ENCODE peak calls at places on chromosomes 7 and 10, in ten cellular contexts. One of them, this sample, is unnamed. For H3K9me3, the result is how much of the 10 kb centered on the place peaks cover.

GRCh38 chr7:1450987-1451386 is 8.3 kb downstream of the MICALL2 start:
- DNase-seq in prostate gland: no peak
- DNase-seq in effector memory CD4-positive, alpha-beta T cell: no peak
- DNase-seq in ovary: no peak
- DNase-seq in upper lobe of left lung: peak
- DNase-seq in AG04450: no peak
- DNase-seq in heart right ventricle: no peak
- DNase-seq in transverse colon: no peak
- DNase-seq in CD4-positive, CD25-positive, alpha-beta regulatory T cell: no peak
- DNase-seq in CD8-positive, alpha-beta memory T cell: no peak
- DNase-seq in this sample: no peak

GRCh38 chr10:59135275-59135674 is 41.2 kb upstream of the PHYHIPL start:
- DNase-seq in heart right ventricle: no peak
- DNase-seq in CD8-positive, alpha-beta memory T cell: no peak
- DNase-seq in CD4-positive, CD25-positive, alpha-beta regulatory T cell: no peak
- DNase-seq in ovary: no peak
- DNase-seq in effector memory CD4-positive, alpha-beta T cell: no peak
- DNase-seq in transverse colon: no peak
- DNase-seq in upper lobe of left lung: no peak
- DNase-seq in AG04450: no peak
- DNase-seq in prostate gland: no peak
- DNase-seq in this sample: no peak

GRCh38 chr7:69389220-69389619 is 209.1 kb upstream of the AUTS2 start:
- DNase-seq in effector memory CD4-positive, alpha-beta T cell: no peak
- DNase-seq in CD8-positive, alpha-beta memory T cell: no peak
- DNase-seq in prostate gland: no peak
- DNase-seq in AG04450: no peak
- DNase-seq in transverse colon: no peak
- DNase-seq in ovary: no peak
- DNase-seq in upper lobe of left lung: no peak
- DNase-seq in CD4-positive, CD25-positive, alpha-beta regulatory T cell: no peak
- DNase-seq in heart right ventricle: no peak
- DNase-seq in this sample: no peak

GRCh38 chr10:66440562-66440961 is 485.3 kb upstream of the LRRTM3 start:
- DNase-seq in heart right ventricle: no peak
- DNase-seq in prostate gland: no peak
- DNase-seq in upper lobe of left lung: no peak
- DNase-seq in transverse colon: no peak
- DNase-seq in ovary: no peak
- DNase-seq in effector memory CD4-positive, alpha-beta T cell: no peak
- DNase-seq in AG04450: no peak
- DNase-seq in CD4-positive, CD25-positive, alpha-beta regulatory T cell: no peak
- DNase-seq in CD8-positive, alpha-beta memory T cell: no peak
- DNase-seq in this sample: no peak

GRCh38 chr10:102268333-102268999 is 23.1 kb downstream of the GBF1 start:
- DNase-seq in prostate gland: no peak
- DNase-seq in upper lobe of left lung: no peak
- DNase-seq in AG04450: no peak
- DNase-seq in CD8-positive, alpha-beta memory T cell: no peak
- DNase-seq in heart right ventricle: no peak
- DNase-seq in effector memory CD4-positive, alpha-beta T cell: no peak
- DNase-seq in transverse colon: no peak
- DNase-seq in ovary: no peak
- DNase-seq in CD4-positive, CD25-positive, alpha-beta regulatory T cell: no peak
- DNase-seq in this sample: no peak

GRCh38 chr7:7122033-7122478 is 60.3 kb upstream of the C1GALT1 start:
- DNase-seq in prostate gland: no peak
- DNase-seq in upper lobe of left lung: no peak
- DNase-seq in AG04450: no peak
- DNase-seq in transverse colon: no peak
- DNase-seq in effector memory CD4-positive, alpha-beta T cell: no peak
- DNase-seq in ovary: no peak
- DNase-seq in heart right ventricle: no peak
- DNase-seq in CD4-positive, CD25-positive, alpha-beta regulatory T cell: no peak
- DNase-seq in CD8-positive, alpha-beta memory T cell: no peak
- DNase-seq in this sample: no peak

GRCh38 chr7:128837521-128837921 is 7.3 kb downstream of the FLNC start:
- DNase-seq in heart right ventricle: peak
- DNase-seq in effector memory CD4-positive, alpha-beta T cell: no peak
- DNase-seq in AG04450: no peak
- DNase-seq in transverse colon: no peak
- DNase-seq in upper lobe of left lung: peak
- DNase-seq in prostate gland: no peak
- DNase-seq in CD8-positive, alpha-beta memory T cell: no peak
- DNase-seq in ovary: peak
- DNase-seq in CD4-positive, CD25-positive, alpha-beta regulatory T cell: no peak
- DNase-seq in this sample: no peak

GRCh38 chr7:33186187-33186586 is 56.8 kb downstream of the BBS9 start:
- DNase-seq in heart right ventricle: no peak
- DNase-seq in CD4-positive, CD25-positive, alpha-beta regulatory T cell: no peak
- DNase-seq in prostate gland: no peak
- DNase-seq in AG04450: no peak
- DNase-seq in effector memory CD4-positive, alpha-beta T cell: no peak
- DNase-seq in ovary: no peak
- DNase-seq in transverse colon: no peak
- DNase-seq in upper lobe of left lung: no peak
- DNase-seq in CD8-positive, alpha-beta memory T cell: no peak
- DNase-seq in this sample: peak

GRCh38 chr7:80622531-80622930 is 15.9 kb upstream of the CD36 start:
- DNase-seq in effector memory CD4-positive, alpha-beta T cell: no peak
- DNase-seq in CD4-positive, CD25-positive, alpha-beta regulatory T cell: no peak
- DNase-seq in heart right ventricle: no peak
- DNase-seq in ovary: no peak
- DNase-seq in upper lobe of left lung: no peak
- DNase-seq in transverse colon: no peak
- DNase-seq in prostate gland: no peak
- DNase-seq in CD8-positive, alpha-beta memory T cell: no peak
- DNase-seq in AG04450: peak
- DNase-seq in this sample: no peak

GRCh38 chr7:49244543-49244942 is 320.2 kb downstream of the CDC14C start:
- DNase-seq in upper lobe of left lung: no peak
- DNase-seq in CD8-positive, alpha-beta memory T cell: no peak
- DNase-seq in heart right ventricle: no peak
- DNase-seq in effector memory CD4-positive, alpha-beta T cell: no peak
- DNase-seq in CD4-positive, CD25-positive, alpha-beta regulatory T cell: no peak
- DNase-seq in AG04450: no peak
- DNase-seq in transverse colon: no peak
- DNase-seq in ovary: no peak
- DNase-seq in prostate gland: no peak
- DNase-seq in this sample: no peak
- H3K4me3 ChIP-seq in upper lobe of left lung: no peak
- H3K4me3 ChIP-seq in CD8-positive, alpha-beta memory T cell: no peak
- H3K4me3 ChIP-seq in heart right ventricle: no peak
- H3K4me3 ChIP-seq in effector memory CD4-positive, alpha-beta T cell: no peak
- H3K4me3 ChIP-seq in CD4-positive, CD25-positive, alpha-beta regulatory T cell: no peak
- H3K4me3 ChIP-seq in AG04450: no peak
- H3K4me3 ChIP-seq in transverse colon: no peak
- H3K4me3 ChIP-seq in ovary: no peak
- H3K4me3 ChIP-seq in prostate gland: no peak
- H3K4me3 ChIP-seq in this sample: no peak

GRCh38 chr10:63083904-63084689 is 49.0 kb upstream of the NRBF2 start:
- DNase-seq in heart right ventricle: peak
- DNase-seq in upper lobe of left lung: no peak
- DNase-seq in CD4-positive, CD25-positive, alpha-beta regulatory T cell: peak
- DNase-seq in CD8-positive, alpha-beta memory T cell: peak
- DNase-seq in transverse colon: peak
- DNase-seq in AG04450: peak
- DNase-seq in prostate gland: peak
- DNase-seq in ovary: peak
- DNase-seq in effector memory CD4-positive, alpha-beta T cell: no peak
- DNase-seq in this sample: peak
- H3K27ac ChIP-seq in heart right ventricle: no peak
- H3K27ac ChIP-seq in upper lobe of left lung: no peak
- H3K27ac ChIP-seq in CD4-positive, CD25-positive, alpha-beta regulatory T cell: no peak
- H3K27ac ChIP-seq in CD8-positive, alpha-beta memory T cell: no peak
- H3K27ac ChIP-seq in transverse colon: no peak
- H3K27ac ChIP-seq in AG04450: no peak
- H3K27ac ChIP-seq in prostate gland: no peak
- H3K27ac ChIP-seq in ovary: no peak
- H3K27ac ChIP-seq in effector memory CD4-positive, alpha-beta T cell: no peak
- H3K27ac ChIP-seq in this sample: no peak

GRCh38 chr10:2244476-2244875 is 507.2 kb upstream of the ADARB2 start:
- DNase-seq in heart right ventricle: no peak
- DNase-seq in transverse colon: no peak
- DNase-seq in prostate gland: no peak
- DNase-seq in effector memory CD4-positive, alpha-beta T cell: no peak
- DNase-seq in ovary: no peak
- DNase-seq in AG04450: no peak
- DNase-seq in upper lobe of left lung: no peak
- DNase-seq in CD4-positive, CD25-positive, alpha-beta regulatory T cell: no peak
- DNase-seq in CD8-positive, alpha-beta memory T cell: no peak
- DNase-seq in this sample: no peak

GRCh38 chr10:2245580-2245979 is 508.3 kb upstream of the ADARB2 start:
- DNase-seq in AG04450: no peak
- DNase-seq in CD4-positive, CD25-positive, alpha-beta regulatory T cell: no peak
- DNase-seq in transverse colon: no peak
- DNase-seq in effector memory CD4-positive, alpha-beta T cell: no peak
- DNase-seq in upper lobe of left lung: no peak
- DNase-seq in prostate gland: no peak
- DNase-seq in CD8-positive, alpha-beta memory T cell: no peak
- DNase-seq in heart right ventricle: no peak
- DNase-seq in ovary: no peak
- DNase-seq in this sample: no peak

DNA sequence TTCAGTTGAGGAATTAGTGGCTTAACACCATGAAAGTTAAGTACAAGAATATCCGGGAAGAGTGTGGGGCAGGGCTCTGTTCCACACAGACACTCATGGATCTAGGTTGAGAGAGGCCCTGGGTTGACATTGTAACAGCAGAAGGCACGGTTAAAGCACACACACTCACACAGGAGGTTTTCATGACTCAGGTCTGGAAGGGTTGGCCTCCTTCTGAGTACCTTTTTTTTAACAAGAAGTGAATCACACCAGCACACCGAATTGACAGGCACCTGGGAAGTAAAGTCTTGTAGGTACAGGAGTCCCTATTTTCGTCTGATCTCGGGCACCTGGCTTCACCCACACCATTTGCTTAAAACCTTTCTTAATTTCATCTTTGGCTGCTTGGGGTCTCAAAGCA is 509.4 kb upstream of the ADARB2 start:
- DNase-seq in heart right ventricle: no peak
- DNase-seq in CD8-positive, alpha-beta memory T cell: no peak
- DNase-seq in AG04450: no peak
- DNase-seq in upper lobe of left lung: no peak
- DNase-seq in effector memory CD4-positive, alpha-beta T cell: no peak
- DNase-seq in prostate gland: no peak
- DNase-seq in ovary: no peak
- DNase-seq in CD4-positive, CD25-positive, alpha-beta regulatory T cell: no peak
- DNase-seq in transverse colon: no peak
- DNase-seq in this sample: no peak
- H3K9me3 ChIP-seq in heart right ventricle: under half
- H3K9me3 ChIP-seq in CD8-positive, alpha-beta memory T cell: under half
- H3K9me3 ChIP-seq in AG04450: under half
- H3K9me3 ChIP-seq in upper lobe of left lung: under half
- H3K9me3 ChIP-seq in effector memory CD4-positive, alpha-beta T cell: under half
- H3K9me3 ChIP-seq in prostate gland: under half
- H3K9me3 ChIP-seq in ovary: under half
- H3K9me3 ChIP-seq in CD4-positive, CD25-positive, alpha-beta regulatory T cell: under half
- H3K9me3 ChIP-seq in transverse colon: under half
- H3K9me3 ChIP-seq in this sample: under half

GRCh38 chr7:122255454-122255853 is 49.1 kb downstream of the FEZF1 start:
- DNase-seq in ovary: no peak
- DNase-seq in upper lobe of left lung: no peak
- DNase-seq in CD8-positive, alpha-beta memory T cell: no peak
- DNase-seq in CD4-positive, CD25-positive, alpha-beta regulatory T cell: no peak
- DNase-seq in AG04450: no peak
- DNase-seq in prostate gland: no peak
- DNase-seq in transverse colon: no peak
- DNase-seq in effector memory CD4-positive, alpha-beta T cell: no peak
- DNase-seq in heart right ventricle: no peak
- DNase-seq in this sample: no peak

GRCh38 chr7:122260336-122260735 is 44.2 kb downstream of the FEZF1 start:
- DNase-seq in upper lobe of left lung: no peak
- DNase-seq in effector memory CD4-positive, alpha-beta T cell: no peak
- DNase-seq in heart right ventricle: no peak
- DNase-seq in AG04450: no peak
- DNase-seq in ovary: no peak
- DNase-seq in CD8-positive, alpha-beta memory T cell: no peak
- DNase-seq in CD4-positive, CD25-positive, alpha-beta regulatory T cell: no peak
- DNase-seq in transverse colon: no peak
- DNase-seq in prostate gland: no peak
- DNase-seq in this sample: no peak

GRCh38 chr7:122257056-122257455 is 47.5 kb downstream of the FEZF1 start:
- DNase-seq in prostate gland: no peak
- DNase-seq in AG04450: no peak
- DNase-seq in heart right ventricle: no peak
- DNase-seq in effector memory CD4-positive, alpha-beta T cell: no peak
- DNase-seq in transverse colon: no peak
- DNase-seq in ovary: no peak
- DNase-seq in CD4-positive, CD25-positive, alpha-beta regulatory T cell: no peak
- DNase-seq in CD8-positive, alpha-beta memory T cell: no peak
- DNase-seq in upper lobe of left lung: no peak
- DNase-seq in this sample: no peak

GRCh38 chr7:122258971-122259370 is 45.6 kb downstream of the FEZF1 start:
- DNase-seq in CD4-positive, CD25-positive, alpha-beta regulatory T cell: no peak
- DNase-seq in heart right ventricle: no peak
- DNase-seq in AG04450: no peak
- DNase-seq in upper lobe of left lung: no peak
- DNase-seq in transverse colon: no peak
- DNase-seq in CD8-positive, alpha-beta memory T cell: no peak
- DNase-seq in ovary: no peak
- DNase-seq in prostate gland: no peak
- DNase-seq in effector memory CD4-positive, alpha-beta T cell: no peak
- DNase-seq in this sample: peak

GRCh38 chr7:122256036-122256805 is 48.3 kb downstream of the FEZF1 start:
- DNase-seq in upper lobe of left lung: no peak
- DNase-seq in effector memory CD4-positive, alpha-beta T cell: no peak
- DNase-seq in heart right ventricle: no peak
- DNase-seq in prostate gland: no peak
- DNase-seq in CD4-positive, CD25-positive, alpha-beta regulatory T cell: no peak
- DNase-seq in ovary: no peak
- DNase-seq in CD8-positive, alpha-beta memory T cell: no peak
- DNase-seq in transverse colon: no peak
- DNase-seq in AG04450: no peak
- DNase-seq in this sample: no peak
- H3K4me3 ChIP-seq in upper lobe of left lung: no peak
- H3K4me3 ChIP-seq in effector memory CD4-positive, alpha-beta T cell: no peak
- H3K4me3 ChIP-seq in heart right ventricle: no peak
- H3K4me3 ChIP-seq in prostate gland: no peak
- H3K4me3 ChIP-seq in CD4-positive, CD25-positive, alpha-beta regulatory T cell: no peak
- H3K4me3 ChIP-seq in ovary: no peak
- H3K4me3 ChIP-seq in CD8-positive, alpha-beta memory T cell: no peak
- H3K4me3 ChIP-seq in transverse colon: no peak
- H3K4me3 ChIP-seq in AG04450: no peak
- H3K4me3 ChIP-seq in this sample: no peak

DNA sequence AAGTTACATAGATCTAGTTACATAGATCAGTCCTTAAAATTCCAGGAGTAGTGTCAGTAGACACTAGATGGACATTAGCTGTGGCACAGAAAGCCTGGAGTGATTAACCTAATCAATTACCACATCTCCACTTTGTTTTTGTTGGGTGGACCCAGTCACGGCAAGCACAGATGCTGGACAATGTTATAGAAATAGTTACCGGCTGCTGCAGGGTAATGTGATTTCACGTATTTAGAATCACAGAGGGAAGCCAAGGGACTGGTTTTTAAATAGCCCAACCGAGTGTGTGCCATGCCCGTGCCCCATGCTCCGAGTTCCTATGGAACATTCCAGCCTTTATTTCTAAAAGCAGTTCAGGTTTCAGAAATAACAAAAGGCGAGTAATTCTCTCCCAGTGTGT is 2.8 kb downstream of the LGI1 start:
- DNase-seq in upper lobe of left lung: no peak
- DNase-seq in heart right ventricle: no peak
- DNase-seq in prostate gland: no peak
- DNase-seq in effector memory CD4-positive, alpha-beta T cell: no peak
- DNase-seq in ovary: no peak
- DNase-seq in AG04450: no peak
- DNase-seq in transverse colon: no peak
- DNase-seq in CD8-positive, alpha-beta memory T cell: no peak
- DNase-seq in CD4-positive, CD25-positive, alpha-beta regulatory T cell: no peak
- DNase-seq in this sample: no peak
- H3K27ac ChIP-seq in upper lobe of left lung: no peak
- H3K27ac ChIP-seq in heart right ventricle: no peak
- H3K27ac ChIP-seq in prostate gland: no peak
- H3K27ac ChIP-seq in effector memory CD4-positive, alpha-beta T cell: no peak
- H3K27ac ChIP-seq in ovary: no peak
- H3K27ac ChIP-seq in AG04450: no peak
- H3K27ac ChIP-seq in transverse colon: no peak
- H3K27ac ChIP-seq in CD8-positive, alpha-beta memory T cell: no peak
- H3K27ac ChIP-seq in CD4-positive, CD25-positive, alpha-beta regulatory T cell: no peak
- H3K27ac ChIP-seq in this sample: no peak